ENCODE peak calls at places on chromosomes 4 and X, in four cellular contexts. G is HepG2, T is GM12878, R is WTC11. Z is an unnamed sample.

GRCh38 chr4:37872310-37872988 is 18.4 kb upstream of the TBC1D1 start:
- DNase-seq in G (no peak), T (no peak), R (no peak), Z (no peak)

GRCh38 chr4:106421441-106422296 is 53.1 kb upstream of the GIMD1 start:
- DNase-seq in T (no peak), R (no peak), G (peak), Z (no peak)

GRCh38 chrX:48468693-48469691 is 1.1 kb downstream of the SLC38A5 start:
- DNase-seq in R (peak), G (no peak), T (no peak), Z (peak)

GRCh38 chr4:28357985-28358384 is 1497.3 kb downstream of the STIM2 start:
- DNase-seq in G (no peak), R (peak), T (no peak), Z (no peak)

GRCh38 chrX:14919421-14919820 is 46.2 kb downstream of the MOSPD2 start:
- DNase-seq in G (no peak), T (no peak), R (no peak), Z (no peak)

GRCh38 chrX:155143959-155144548 is 72.2 kb upstream of the VBP1 start:
- DNase-seq in T (no peak), G (no peak), R (no peak), Z (no peak)

GRCh38 chrX:71917621-71918341 is 7.1 kb downstream of the NHSL2 start:
- DNase-seq in T (no peak), G (no peak), R (peak), Z (no peak)

GRCh38 chrX:71660562-71661416 is 6.6 kb upstream of the LOC101059915 start:
- DNase-seq in T (no peak), G (no peak), R (no peak), Z (no peak)

GRCh38 chr4:3413217-3413671 is 28.5 kb upstream of the HGFAC start:
- DNase-seq in R (no peak), T (no peak), G (no peak), Z (no peak)

GRCh38 chr4:138645289-138645688 is 370.3 kb upstream of the NOCT start:
- DNase-seq in G (no peak), R (no peak), T (no peak), Z (no peak)

GRCh38 chrX:38409289-38409688 is 56.9 kb downstream of the OTC start:
- DNase-seq in R (peak), T (no peak), G (no peak), Z (no peak)

GRCh38 chr4:85823295-85823694 is 348.3 kb downstream of the ARHGAP24 start:
- DNase-seq in T (no peak), R (no peak), G (no peak), Z (no peak)

GRCh38 chrX:49838374-49838773 is 9.3 kb downstream of the PAGE4 start:
- DNase-seq in R (peak), G (peak), T (no peak), Z (peak)

GRCh38 chrX:20252392-20253231 is 14.1 kb downstream of the RPS6KA3 start:
- DNase-seq in R (peak), T (no peak), G (peak), Z (peak)

GRCh38 chr4:44927361-44928061 is 201.2 kb upstream of the GNPDA2 start:
- DNase-seq in G (peak), T (no peak), R (no peak), Z (peak)

GRCh38 chr4:177583000-177583399 is 140.8 kb upstream of the AGA start:
- DNase-seq in T (no peak), G (no peak), R (no peak), Z (no peak)

GRCh38 chrX:67607436-67607835 is 63.6 kb downstream of the AR start:
- DNase-seq in T (no peak), R (no peak), G (no peak), Z (no peak)
- TF ChIP-seq CBFB in T (no peak), R (no peak), G (no peak), Z (no peak)

GRCh38 chr4:120816385-120816784 is 106.1 kb downstream of the PRDM5 start:
- DNase-seq in R (no peak), G (no peak), T (no peak), Z (no peak)

GRCh38 chr4:120809518-120809917 is 113.0 kb downstream of the PRDM5 start:
- DNase-seq in T (no peak), R (no peak), G (no peak), Z (no peak)

GRCh38 chr4:120808475-120809141 is 113.9 kb downstream of the PRDM5 start:
- DNase-seq in T (no peak), G (no peak), R (no peak), Z (no peak)

GRCh38 chr4:120815361-120815760 is 107.2 kb downstream of the PRDM5 start:
- DNase-seq in T (no peak), G (no peak), R (no peak), Z (no peak)

DNA sequence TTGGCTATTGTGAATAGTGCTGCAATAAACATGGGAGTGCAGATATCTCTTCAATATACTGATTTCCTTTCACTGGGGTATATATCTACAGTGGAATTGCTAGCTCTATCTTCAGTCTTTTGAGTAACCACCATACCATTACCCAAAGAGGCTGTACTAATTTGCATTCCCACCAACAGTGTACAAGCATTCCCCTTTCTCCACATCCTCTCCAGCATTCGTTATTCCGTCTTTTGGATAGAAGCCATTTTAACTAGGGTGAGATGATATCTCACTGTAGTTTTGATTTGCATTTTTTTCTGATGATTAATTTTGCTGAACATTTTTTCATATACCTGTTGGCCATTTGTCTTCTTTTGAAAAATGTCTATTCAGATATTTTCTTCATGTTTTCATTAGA is 110.3 kb downstream of the PRDM5 start:
- DNase-seq in T (no peak), G (no peak), R (no peak), Z (no peak)
- TF ChIP-seq CBFB in T (no peak), G (no peak), R (no peak), Z (no peak)

DNA sequence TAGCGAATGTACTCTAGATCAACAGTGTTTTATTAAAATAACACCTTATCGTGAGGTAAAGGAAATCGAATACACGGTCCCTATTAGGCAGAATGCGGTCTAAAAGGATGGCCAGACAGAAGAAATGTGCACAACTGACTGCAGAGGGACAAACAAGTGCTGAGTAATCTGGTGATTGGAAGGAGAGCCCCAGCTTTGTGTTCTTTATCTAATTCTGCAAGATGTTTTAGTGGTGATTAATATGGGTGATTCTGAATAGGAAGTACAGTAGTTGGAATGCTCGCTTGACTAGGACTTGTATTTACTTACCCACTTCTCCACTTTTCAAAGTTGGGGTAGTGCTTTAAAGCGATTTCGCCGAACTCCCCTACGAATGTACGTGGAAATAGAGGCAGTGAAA is 1.2 kb downstream of the WDR44 start:
- DNase-seq in R (no peak), G (peak), T (no peak), Z (peak)
- TF ChIP-seq CBFB in R (no peak), G (no peak), T (no peak), Z (no peak)

GRCh38 chrX:153414838-153415552 is 3.7 kb downstream of the ZFP92 start:
- DNase-seq in G (no peak), R (no peak), T (no peak), Z (no peak)
- TF ChIP-seq CBFB in G (no peak), R (no peak), T (no peak), Z (no peak)

DNA sequence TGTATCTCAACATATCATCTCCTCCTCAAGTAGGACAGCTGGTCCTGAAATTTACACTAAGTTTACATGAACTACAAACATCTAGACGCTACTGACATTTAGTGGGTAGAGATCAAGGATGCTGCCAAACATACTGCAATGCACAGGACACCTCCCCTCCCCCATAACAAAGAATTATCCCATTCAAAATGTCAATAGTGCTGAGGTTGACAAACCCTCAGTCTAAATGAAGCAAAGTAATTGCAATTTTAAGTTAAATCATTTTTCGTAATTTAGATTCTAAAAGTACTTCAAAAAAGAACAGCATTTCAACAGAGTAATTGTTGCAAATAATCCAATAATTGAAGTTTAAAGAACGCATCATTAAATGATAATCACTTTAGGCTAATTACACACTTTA is 1.2 kb downstream of the PRMT9 start:
- DNase-seq in T (no peak), R (no peak), G (no peak), Z (no peak)
- TF ChIP-seq CBFB in T (no peak), R (no peak), G (no peak), Z (no peak)

GRCh38 chrX:150508461-150509367 is 59.7 kb upstream of the MTM1 start:
- DNase-seq in G (no peak), R (peak), T (no peak), Z (no peak)
- TF ChIP-seq CBFB in G (no peak), R (no peak), T (no peak), Z (no peak)

Z was measured in K562.